ENCODE peak calls at places on chromosomes 11 and 22, in four cellular contexts. L is T47D, X is GF-D8, K is renal cortical epithelial cell. R is an unnamed sample.

GRCh38 chr22:36021649-36022048 is 7.0 kb downstream of the RBFOX2 start:
- DNase-seq in L (no peak), X (no peak), K (no peak), R (no peak)

GRCh38 chr22:22605074-22605404 is 39.4 kb upstream of the GGTLC2 start:
- DNase-seq in L (no peak), X (no peak), K (no peak), R (no peak)

GRCh38 chr11:71106671-71107070 is 145.7 kb downstream of the SHANK2 start:
- DNase-seq in L (no peak), X (no peak), K (no peak), R (no peak)

GRCh38 chr22:21940521-21940920 is 12.1 kb downstream of the PPM1F start:
- DNase-seq in L (no peak), X (peak), K (peak), R (peak)

GRCh38 chr22:37801946-37802309 is 5.8 kb upstream of the GCAT start:
- DNase-seq in L (peak), X (no peak), K (no peak), R (no peak)

GRCh38 chr22:26553056-26553752 is 36.7 kb downstream of the TPST2 start:
- DNase-seq in L (peak), X (no peak), K (peak), R (no peak)

GRCh38 chr11:1519028-1519736 is 32.6 kb upstream of the MOB2 start:
- DNase-seq in L (no peak), X (no peak), K (no peak), R (no peak)

GRCh38 chr11:133968300-133968699 is 11.5 kb upstream of the IGSF9B start:
- DNase-seq in L (peak), X (no peak), K (no peak), R (no peak)

GRCh38 chr11:31809857-31810778 is 1.0 kb downstream of the PAX6 start:
- DNase-seq in L (peak), X (no peak), K (no peak), R (no peak)

R was measured in HL-60.